ENCODE peak calls at places on chromosomes 6 and 20, in four cellular contexts. L is fibroblast of the aortic adventitia; F is stimulated activated CD4-positive, alpha-beta T cell treated with anti-CD3 and anti-CD28 coated beads, Interleukin-4, amount 100 ng/mL, for 1 hour; W is pancreas. D is an unnamed sample.

GRCh38 chr6:170148709-170149470 is 142.0 kb downstream of the DLL1 start:
- DNase-seq in F (no peak), L (no peak), W (no peak), D (no peak)

GRCh38 chr6:88211446-88211845 is 45.3 kb upstream of the CNR1 start:
- DNase-seq in W (no peak), L (no peak), F (no peak), D (no peak)

GRCh38 chr6:36150283-36150682 is 20.0 kb downstream of the MAPK13 start:
- DNase-seq in F (no peak), W (no peak), L (no peak), D (no peak)

GRCh38 chr20:44054118-44054517 is 132.9 kb downstream of the JPH2 start:
- DNase-seq in F (no peak), L (no peak), W (no peak), D (no peak)

GRCh38 chr6:111846511-111847409 is 26.5 kb downstream of the FYN start:
- DNase-seq in L (peak; percentile 55), W (no peak), F (no peak), D (no peak)

GRCh38 chr20:36493013-36493800 is 48.1 kb upstream of the MYL9 start:
- DNase-seq in L (no peak), F (no peak), W (no peak), D (no peak)

GRCh38 chr6:8983202-8983688 is 547.9 kb upstream of the SLC35B3 start:
- DNase-seq in F (peak; percentile 48), L (peak; percentile 66), W (peak; percentile 20), D (peak; percentile 14)

GRCh38 chr20:5715068-5715841 is 34.9 kb upstream of the SHLD1 start:
- DNase-seq in W (no peak), F (peak; percentile 12), L (no peak), D (no peak)

GRCh38 chr20:48606841-48607543 is 220.8 kb downstream of the PREX1 start:
- DNase-seq in W (no peak), L (no peak), F (no peak), D (no peak)

GRCh38 chr20:58139849-58140786 is 88.3 kb downstream of the ANKRD60 start:
- DNase-seq in L (no peak), F (no peak), W (no peak), D (no peak)

GRCh38 chr6:1820714-1821113 is 211.0 kb downstream of the FOXC1 start:
- DNase-seq in W (no peak), F (no peak), L (no peak), D (no peak)

GRCh38 chr6:139308936-139309603 is 17.3 kb upstream of the TXLNB start:
- DNase-seq in F (no peak), W (no peak), L (peak; percentile 81), D (no peak)

GRCh38 chr6:43142101-43142500 is 29.0 kb upstream of the SRF start:
- DNase-seq in L (no peak), W (no peak), F (no peak), D (no peak)

GRCh38 chr20:51750037-51750769 is 18.0 kb downstream of the ATP9A start:
- DNase-seq in L (peak; percentile 92), W (peak; percentile 91), F (peak; percentile 38), D (peak; percentile 74)

GRCh38 chr6:158999154-158999668 is 791 bp downstream of the RSPH3 start:
- DNase-seq in L (peak; percentile 12), F (no peak), W (no peak), D (no peak)

GRCh38 chr6:119742188-119742803 is 392.7 kb upstream of the MAN1A1 start:
- DNase-seq in W (peak; percentile 42), F (peak; percentile 55), L (peak; percentile 63), D (no peak)

GRCh38 chr6:131519670-131520436 is 53.2 kb upstream of the ARG1 start:
- DNase-seq in W (no peak), F (peak; percentile 16), L (peak; percentile 54), D (no peak)

GRCh38 chr20:15846446-15846845 is 726.8 kb downstream of the KIF16B start:
- DNase-seq in W (no peak), F (no peak), L (peak; percentile 4), D (no peak)

GRCh38 chr20:29873946-29874345 is 1383.5 kb upstream of the DEFB115 start:
- DNase-seq in L (peak; percentile 50), F (no peak), W (no peak), D (no peak)

GRCh38 chr6:143197377-143197776 is 136.7 kb downstream of the AIG1 start:
- DNase-seq in L (peak; percentile 40), W (no peak), F (no peak), D (no peak)

GRCh38 chr6:25175216-25175615 is 104.0 kb upstream of the CARMIL1 start:
- DNase-seq in L (no peak), F (no peak), W (no peak), D (no peak)

GRCh38 chr6:1313755-1314503 is 2.0 kb downstream of the FOXQ1 start:
- DNase-seq in W (peak; percentile 53), F (no peak), L (no peak), D (no peak)

GRCh38 chr6:130622142-130622541 is 205.1 kb upstream of the SMLR1 start:
- DNase-seq in W (no peak), F (no peak), L (no peak), D (no peak)

GRCh38 chr6:21801786-21802610 is 208.4 kb downstream of the SOX4 start:
- DNase-seq in F (no peak), L (no peak), W (no peak), D (no peak)

GRCh38 chr6:129189266-129189665 is 306.3 kb downstream of the LAMA2 start:
- DNase-seq in F (no peak), L (no peak), W (no peak), D (no peak)

GRCh38 chr20:31740208-31740607 is 1.1 kb downstream of the TPX2 start:
- DNase-seq in L (peak; percentile 70), W (no peak), F (no peak), D (no peak)

GRCh38 chr20:10842116-10842515 is 168.3 kb upstream of the JAG1 start:
- DNase-seq in F (no peak), L (no peak), W (no peak), D (no peak)

GRCh38 chr20:41003143-41003932 is 25.3 kb upstream of the TOP1 start:
- DNase-seq in L (peak; percentile 92), F (peak; percentile 52), W (peak; percentile 69), D (peak; percentile 45)

GRCh38 chr6:11318835-11319813 is 86.7 kb upstream of the NEDD9 start:
- DNase-seq in W (no peak), F (no peak), L (peak; percentile 17), D (no peak)

GRCh38 chr20:45783656-45784294 is 7.9 kb downstream of the WFDC3 start:
- DNase-seq in W (peak; percentile 20), L (no peak), F (no peak), D (no peak)

GRCh38 chr20:845226-845868 is 11.8 kb downstream of the FAM110A start:
- DNase-seq in W (no peak), F (no peak), L (no peak), D (no peak)

GRCh38 chr6:76742919-76743318 is 670.5 kb upstream of the IMPG1 start:
- DNase-seq in F (no peak), L (no peak), W (no peak), D (no peak)

GRCh38 chr20:5526516-5526915 is 209.8 kb upstream of the PROKR2 start:
- DNase-seq in W (no peak), F (no peak), L (no peak), D (no peak)

GRCh38 chr6:142055219-142055618 is 77.5 kb upstream of the GJE1 start:
- DNase-seq in F (no peak), L (no peak), W (no peak), D (no peak)

GRCh38 chr6:69232506-69233194 is 564.2 kb downstream of the LMBRD1 start:
- DNase-seq in W (peak; percentile 52), F (peak; percentile 31), L (peak; percentile 55), D (no peak)

GRCh38 chr20:21100590-21101452 is 5.3 kb downstream of the LINC00237 start:
- DNase-seq in W (no peak), L (peak; percentile 46), F (no peak), D (peak; percentile 35)

GRCh38 chr6:75824160-75824559 is 75.1 kb downstream of the MYO6 start:
- DNase-seq in L (no peak), F (no peak), W (no peak), D (no peak)